ENCODE peak calls at places on chromosome 5, in five cellular contexts. One of them, this sample, is unnamed.

GRCh38 chr5:135308752-135309151 is 90.3 kb downstream of the MACROH2A1 start:
- DNase-seq in GM23338: no peak
- DNase-seq in Panc1: no peak
- DNase-seq in HCT116: no peak
- DNase-seq in K562: no peak
- DNase-seq in this sample: no peak

GRCh38 chr5:149954798-149955197 is 5.8 kb upstream of the SLC26A2 start:
- DNase-seq in HCT116: no peak
- DNase-seq in GM23338: no peak
- DNase-seq in K562: no peak
- DNase-seq in Panc1: no peak
- DNase-seq in this sample: no peak

GRCh38 chr5:176847726-176848290 is 37.4 kb downstream of the UNC5A start:
- DNase-seq in Panc1: no peak
- DNase-seq in K562: no peak
- DNase-seq in HCT116: no peak
- DNase-seq in GM23338: peak; percentile 37
- DNase-seq in this sample: no peak

GRCh38 chr5:14929293-14930065 is 57.9 kb upstream of the ANKH start:
- DNase-seq in Panc1: no peak
- DNase-seq in K562: no peak
- DNase-seq in GM23338: no peak
- DNase-seq in HCT116: no peak
- DNase-seq in this sample: no peak

GRCh38 chr5:113294341-113295110 is 140.3 kb downstream of the TSSK1B start:
- DNase-seq in GM23338: peak; percentile 88
- DNase-seq in Panc1: no peak
- DNase-seq in K562: peak; percentile 26
- DNase-seq in HCT116: peak; percentile 56
- DNase-seq in this sample: peak; percentile 30

GRCh38 chr5:135071311-135071710 is 37.3 kb upstream of the PITX1 start:
- DNase-seq in HCT116: no peak
- DNase-seq in K562: no peak
- DNase-seq in GM23338: no peak
- DNase-seq in Panc1: no peak
- DNase-seq in this sample: no peak

GRCh38 chr5:149079883-149080282 is 17.0 kb upstream of the SH3TC2 start:
- DNase-seq in GM23338: no peak
- DNase-seq in K562: no peak
- DNase-seq in HCT116: no peak
- DNase-seq in Panc1: no peak
- DNase-seq in this sample: no peak

GRCh38 chr5:33726422-33727165 is 165.2 kb downstream of the ADAMTS12 start:
- DNase-seq in HCT116: no peak
- DNase-seq in GM23338: no peak
- DNase-seq in Panc1: no peak
- DNase-seq in K562: no peak
- DNase-seq in this sample: no peak

GRCh38 chr5:136174021-136174659 is 18.8 kb downstream of the SMIM32 start:
- DNase-seq in GM23338: peak; percentile 67
- DNase-seq in Panc1: peak; percentile 47
- DNase-seq in HCT116: peak; percentile 15
- DNase-seq in K562: peak; percentile 36
- DNase-seq in this sample: no peak

GRCh38 chr5:143401846-143402463 is 1.5 kb downstream of the NR3C1 start:
- DNase-seq in HCT116: no peak
- DNase-seq in K562: no peak
- DNase-seq in GM23338: no peak
- DNase-seq in Panc1: no peak
- DNase-seq in this sample: no peak

DNA sequence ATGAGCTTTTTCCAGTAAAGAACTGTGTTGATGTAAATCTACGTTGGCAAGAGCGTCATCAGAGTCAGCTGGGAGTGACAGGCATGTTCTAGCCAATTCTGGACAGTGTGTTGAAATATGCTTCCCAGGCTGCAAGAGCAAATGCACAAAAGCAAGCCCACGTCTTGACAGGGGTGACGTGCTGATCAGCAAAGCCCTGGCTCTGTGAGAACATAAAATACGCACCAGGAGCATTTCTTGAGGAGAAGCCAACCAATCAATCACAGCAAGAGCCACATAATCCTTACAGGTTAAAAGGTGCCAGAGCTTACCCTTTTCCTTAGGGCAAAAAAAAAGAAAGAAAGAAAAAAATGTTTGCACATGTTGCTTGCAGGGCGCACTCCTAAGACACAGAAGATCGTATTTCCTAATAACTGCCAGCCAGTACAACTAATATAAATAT is 148.1 kb downstream of the PDE4D start:
- DNase-seq in GM23338: no peak
- DNase-seq in HCT116: no peak
- DNase-seq in K562: no peak
- DNase-seq in Panc1: no peak
- DNase-seq in this sample: no peak
- TF ChIP-seq POLR2AphosphoS5 in GM23338: no peak
- TF ChIP-seq POLR2AphosphoS5 in HCT116: no peak
- TF ChIP-seq POLR2AphosphoS5 in K562: no peak
- TF ChIP-seq POLR2AphosphoS5 in Panc1: no peak
- TF ChIP-seq POLR2AphosphoS5 in this sample: no peak

GRCh38 chr5:179980767-179981166 is 73.1 kb upstream of the TBC1D9B start:
- DNase-seq in K562: no peak
- DNase-seq in GM23338: no peak
- DNase-seq in Panc1: no peak
- DNase-seq in HCT116: no peak
- DNase-seq in this sample: no peak

DNA sequence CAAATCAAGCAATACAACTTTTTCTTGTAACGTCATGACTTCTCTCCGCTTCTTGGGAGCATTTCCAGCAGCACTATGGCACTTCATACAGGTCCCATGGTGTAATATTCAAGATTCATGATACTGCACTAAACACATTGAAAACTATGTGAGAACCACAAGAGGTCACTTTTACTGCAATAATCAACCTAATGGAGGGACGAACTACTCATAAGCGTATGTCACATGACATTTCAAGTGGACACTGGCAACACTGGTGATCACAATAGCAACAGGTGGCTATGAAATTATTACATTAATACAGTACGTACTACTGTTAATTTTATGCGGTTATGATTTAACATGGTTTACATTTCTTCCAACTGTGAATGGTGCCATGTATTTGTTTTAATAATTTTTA is 78.6 kb upstream of the TBC1D9B start:
- DNase-seq in Panc1: peak; percentile 7
- DNase-seq in HCT116: no peak
- DNase-seq in K562: no peak
- DNase-seq in GM23338: no peak
- DNase-seq in this sample: no peak
- TF ChIP-seq CTCF in Panc1: peak; percentile 9
- TF ChIP-seq CTCF in HCT116: no peak
- TF ChIP-seq CTCF in K562: peak; percentile 3
- TF ChIP-seq CTCF in GM23338: no peak
- TF ChIP-seq CTCF in this sample: no peak

GRCh38 chr5:16428359-16428758 is 37.2 kb downstream of the ZNF622 start:
- DNase-seq in GM23338: peak; percentile 28
- DNase-seq in HCT116: no peak
- DNase-seq in K562: no peak
- DNase-seq in Panc1: no peak
- DNase-seq in this sample: no peak

GRCh38 chr5:16427572-16427971 is 38.0 kb downstream of the ZNF622 start:
- DNase-seq in GM23338: no peak
- DNase-seq in K562: no peak
- DNase-seq in HCT116: no peak
- DNase-seq in Panc1: no peak
- DNase-seq in this sample: no peak

GRCh38 chr5:16430349-16431089 is 35.1 kb downstream of the ZNF622 start:
- DNase-seq in K562: no peak
- DNase-seq in Panc1: no peak
- DNase-seq in HCT116: no peak
- DNase-seq in GM23338: no peak
- DNase-seq in this sample: no peak

DNA sequence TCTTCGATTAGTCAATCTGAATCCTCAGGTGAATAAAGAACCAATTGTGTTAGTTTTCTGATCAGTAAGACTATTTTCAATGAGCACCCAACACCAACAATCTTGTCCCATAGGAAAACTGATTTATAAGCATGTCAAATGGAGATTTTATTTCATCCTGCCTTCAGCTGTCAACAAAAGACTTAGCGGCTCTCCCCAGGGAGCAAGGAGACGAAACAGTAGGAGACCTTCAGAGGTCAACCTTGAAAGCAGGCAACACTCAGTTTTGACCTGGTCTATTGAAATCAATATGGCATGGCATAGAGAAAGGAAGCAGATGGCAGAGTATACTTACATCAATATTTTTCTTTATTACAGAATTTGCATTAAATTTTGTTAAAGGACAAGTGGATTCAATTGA is 34.1 kb downstream of the ZNF622 start:
- DNase-seq in GM23338: peak; percentile 17
- DNase-seq in K562: no peak
- DNase-seq in Panc1: no peak
- DNase-seq in HCT116: no peak
- DNase-seq in this sample: no peak
- TF ChIP-seq REST in GM23338: no peak
- TF ChIP-seq REST in K562: no peak
- TF ChIP-seq REST in Panc1: no peak
- TF ChIP-seq REST in HCT116: no peak
- TF ChIP-seq REST in this sample: no peak

DNA sequence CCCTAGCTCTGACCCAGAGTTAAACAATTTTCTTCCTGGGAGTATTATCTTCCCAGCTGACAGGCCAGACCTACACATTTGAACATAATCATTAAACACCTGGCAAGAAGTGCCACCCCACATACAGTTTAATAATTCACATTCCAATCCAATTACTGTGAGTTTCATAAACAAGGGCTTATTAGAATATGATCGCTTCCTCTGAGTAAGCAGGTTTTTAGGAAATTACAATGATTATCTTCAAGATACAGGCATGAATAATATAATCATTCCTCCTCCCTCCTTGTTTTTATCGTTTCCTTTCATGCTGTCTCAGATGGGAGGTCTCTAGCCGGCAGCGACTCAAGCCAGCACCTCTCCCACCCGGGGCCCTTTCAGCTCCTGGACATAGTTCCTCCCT is 15.8 kb upstream of the KIF4B start:
- DNase-seq in GM23338: no peak
- DNase-seq in Panc1: no peak
- DNase-seq in HCT116: no peak
- DNase-seq in K562: no peak
- DNase-seq in this sample: no peak
- TF ChIP-seq POLR2AphosphoS5 in GM23338: no peak
- TF ChIP-seq POLR2AphosphoS5 in Panc1: no peak
- TF ChIP-seq POLR2AphosphoS5 in HCT116: no peak
- TF ChIP-seq POLR2AphosphoS5 in K562: no peak
- TF ChIP-seq POLR2AphosphoS5 in this sample: no peak

GRCh38 chr5:51685399-51685798 is 302.2 kb downstream of the ISL1 start:
- DNase-seq in K562: no peak
- DNase-seq in Panc1: no peak
- DNase-seq in GM23338: no peak
- DNase-seq in HCT116: no peak
- DNase-seq in this sample: no peak

GRCh38 chr5:51679286-51679685 is 296.0 kb downstream of the ISL1 start:
- DNase-seq in GM23338: no peak
- DNase-seq in Panc1: no peak
- DNase-seq in K562: no peak
- DNase-seq in HCT116: no peak
- DNase-seq in this sample: no peak

DNA sequence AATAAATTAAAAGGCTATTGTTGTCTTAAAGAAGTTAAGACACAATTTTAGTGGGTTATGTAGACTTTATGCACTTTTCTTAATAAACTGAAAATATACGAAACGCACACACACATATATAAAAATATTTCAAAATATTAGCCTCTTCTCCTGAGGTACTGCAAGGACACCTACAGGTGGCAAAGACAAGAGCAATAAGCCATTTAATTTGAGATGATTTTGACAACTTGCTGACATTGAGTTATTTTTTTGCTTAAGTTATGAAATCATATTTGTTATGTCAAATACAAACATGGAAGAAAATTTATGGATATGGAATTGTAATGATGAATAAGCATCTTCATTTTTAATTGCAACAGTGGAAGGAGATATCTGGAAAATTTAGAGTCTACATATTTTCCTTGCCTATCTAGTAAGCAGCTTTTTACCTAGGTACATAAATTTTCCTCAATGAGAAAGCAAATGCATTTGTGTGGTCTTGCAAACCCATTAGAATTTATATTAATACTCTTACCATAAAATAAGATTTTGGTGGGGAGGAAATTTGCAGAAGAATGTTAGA is 301.6 kb downstream of the ISL1 start:
- DNase-seq in GM23338: peak; percentile 4
- DNase-seq in K562: no peak
- DNase-seq in Panc1: no peak
- DNase-seq in HCT116: no peak
- DNase-seq in this sample: no peak
- TF ChIP-seq CTCF in GM23338: peak; percentile 55
- TF ChIP-seq CTCF in K562: no peak
- TF ChIP-seq CTCF in Panc1: no peak
- TF ChIP-seq CTCF in HCT116: peak; percentile 35
- TF ChIP-seq CTCF in this sample: no peak

GRCh38 chr5:90201923-90202322 is 207.6 kb downstream of the CETN3 start:
- DNase-seq in HCT116: peak; percentile 42
- DNase-seq in Panc1: peak; percentile 25
- DNase-seq in GM23338: no peak
- DNase-seq in K562: no peak
- DNase-seq in this sample: no peak
- TF ChIP-seq REST in HCT116: no peak
- TF ChIP-seq REST in Panc1: no peak
- TF ChIP-seq REST in GM23338: no peak
- TF ChIP-seq REST in K562: no peak
- TF ChIP-seq REST in this sample: no peak

GRCh38 chr5:125485003-125485641 is 738.7 kb upstream of the ZNF608 start:
- DNase-seq in K562: no peak
- DNase-seq in Panc1: peak; percentile 90
- DNase-seq in GM23338: peak; percentile 21
- DNase-seq in HCT116: peak; percentile 81
- DNase-seq in this sample: no peak
- TF ChIP-seq POLR2AphosphoS5 in K562: no peak
- TF ChIP-seq POLR2AphosphoS5 in Panc1: peak; percentile 89
- TF ChIP-seq POLR2AphosphoS5 in GM23338: no peak
- TF ChIP-seq POLR2AphosphoS5 in HCT116: no peak
- TF ChIP-seq POLR2AphosphoS5 in this sample: no peak

GRCh38 chr5:116424951-116425350 is 149.7 kb downstream of the SEMA6A start:
- DNase-seq in K562: no peak
- DNase-seq in Panc1: no peak
- DNase-seq in GM23338: no peak
- DNase-seq in HCT116: no peak
- DNase-seq in this sample: no peak
- TF ChIP-seq CTCF in K562: no peak
- TF ChIP-seq CTCF in Panc1: no peak
- TF ChIP-seq CTCF in GM23338: no peak
- TF ChIP-seq CTCF in HCT116: no peak
- TF ChIP-seq CTCF in this sample: no peak

This sample was measured in HL-60.